ENCODE peak calls at places on chromosomes 3 and 15, in six cellular contexts. M is islet precursor cell, H is Calu3, C is upper lobe of left lung, G is NCI-H1417 treated with DMSO at 0.1 percent for 48 hours, I is head of caudate nucleus. X is an unnamed sample.

GRCh38 chr15:68439506-68439905 is 7.5 kb upstream of the ITGA11 start:
- DNase-seq in M (peak; percentile 5), H (no peak), C (no peak), G (no peak), I (no peak), X (no peak)

GRCh38 chr15:96054606-96055005 is 275.9 kb upstream of the NR2F2 start:
- DNase-seq in M (no peak), H (no peak), C (no peak), G (no peak), I (no peak), X (no peak)

GRCh38 chr3:148066787-148067186 is 630.9 kb upstream of the AGTR1 start:
- DNase-seq in M (no peak), H (no peak), C (no peak), G (no peak), I (no peak), X (no peak)

GRCh38 chr3:196406806-196407470 is 25.3 kb downstream of the UBXN7 start:
- DNase-seq in M (no peak), H (no peak), C (no peak), G (no peak), I (no peak), X (peak; percentile 19)

GRCh38 chr3:64799606-64800005 is 111.8 kb upstream of the ADAMTS9 start:
- DNase-seq in M (no peak), H (no peak), C (no peak), G (no peak), I (no peak), X (no peak)

GRCh38 chr3:65717676-65718346 is 320.9 kb downstream of the MAGI1 start:
- DNase-seq in M (no peak), H (no peak), C (no peak), G (no peak), I (no peak), X (no peak)

GRCh38 chr15:92097473-92098178 is 244.1 kb downstream of the SLCO3A1 start:
- DNase-seq in M (peak; percentile 79), H (peak; percentile 64), C (no peak), G (no peak), I (peak; percentile 71), X (peak; percentile 84)

GRCh38 chr3:190044142-190044541 is 76.6 kb downstream of the P3H2 start:
- DNase-seq in M (no peak), H (no peak), C (no peak), G (no peak), I (no peak), X (no peak)

GRCh38 chr15:85125056-85125661 is 143.5 kb downstream of the PDE8A start:
- DNase-seq in M (peak; percentile 67), H (peak; percentile 27), C (no peak), G (no peak), I (no peak), X (peak; percentile 80)

GRCh38 chr3:134901461-134901860 is 106.4 kb downstream of the EPHB1 start:
- DNase-seq in M (no peak), H (no peak), C (no peak), G (no peak), I (peak; percentile 67), X (no peak)

GRCh38 chr3:177934001-177934891 is 602.0 kb upstream of the KCNMB2 start:
- DNase-seq in M (peak; percentile 69), H (no peak), C (no peak), G (no peak), I (no peak), X (peak; percentile 95)

GRCh38 chr15:64783796-64784195 is 8.4 kb upstream of the RBPMS2 start:
- DNase-seq in M (no peak), H (no peak), C (no peak), G (no peak), I (no peak), X (no peak)

GRCh38 chr3:9399746-9400145 is 2.3 kb downstream of the SETD5 start:
- DNase-seq in M (peak; percentile 97), H (peak; percentile 26), C (peak; percentile 87), G (peak; percentile 22), I (peak; percentile 58), X (peak; percentile 98)

GRCh38 chr3:175941352-175941751 is 1082.2 kb downstream of the NAALADL2 start:
- DNase-seq in M (peak; percentile 72), H (peak; percentile 56), C (no peak), G (no peak), I (peak; percentile 16), X (peak; percentile 90)

GRCh38 chr15:99704444-99704838 is 28.8 kb downstream of the LYSMD4 start:
- DNase-seq in M (no peak), H (peak; percentile 64), C (no peak), G (peak; percentile 25), I (peak; percentile 42), X (peak; percentile 94)

GRCh38 chr3:150062492-150062891 is 91.8 kb upstream of the PFN2 start:
- DNase-seq in M (peak; percentile 74), H (no peak), C (no peak), G (no peak), I (no peak), X (no peak)